ENCODE peak calls at places on chromosomes 6 and 20, in five cellular contexts. One of them, this sample, is unnamed. For H3K4me1, the result is how much of the 10 kb centered on the place peaks cover.

GRCh38 chr20:45087814-45088213 is 13.1 kb downstream of the KCNS1 start:
- DNase-seq in heart right ventricle: no peak
- DNase-seq in endodermal cell: no peak
- DNase-seq in A549: no peak
- DNase-seq in lung: no peak
- DNase-seq in this sample: no peak

GRCh38 chr20:22717466-22717865 is 133.1 kb upstream of the FOXA2 start:
- DNase-seq in heart right ventricle: peak
- DNase-seq in endodermal cell: no peak
- DNase-seq in A549: peak
- DNase-seq in lung: peak
- DNase-seq in this sample: no peak

GRCh38 chr6:135853986-135854385 is 2.5 kb downstream of the PDE7B start:
- DNase-seq in heart right ventricle: no peak
- DNase-seq in endodermal cell: no peak
- DNase-seq in A549: no peak
- DNase-seq in lung: no peak
- DNase-seq in this sample: no peak

GRCh38 chr20:33835773-33836172 is 24.6 kb downstream of the CHMP4B start:
- DNase-seq in heart right ventricle: no peak
- DNase-seq in endodermal cell: no peak
- DNase-seq in A549: no peak
- DNase-seq in lung: peak
- DNase-seq in this sample: no peak

GRCh38 chr20:13029687-13030510 is 21.1 kb downstream of the SPTLC3 start:
- DNase-seq in heart right ventricle: no peak
- DNase-seq in endodermal cell: peak
- DNase-seq in A549: peak
- DNase-seq in lung: peak
- DNase-seq in this sample: peak

GRCh38 chr20:51533291-51534172 is 9.0 kb downstream of the NFATC2 start:
- DNase-seq in heart right ventricle: no peak
- DNase-seq in endodermal cell: no peak
- DNase-seq in A549: no peak
- DNase-seq in lung: no peak
- DNase-seq in this sample: no peak

GRCh38 chr6:165439928-165440554 is 130.6 kb upstream of the C6orf118 start:
- DNase-seq in heart right ventricle: no peak
- DNase-seq in endodermal cell: no peak
- DNase-seq in A549: peak
- DNase-seq in lung: no peak
- DNase-seq in this sample: no peak

GRCh38 chr6:157224178-157224956 is 99.0 kb downstream of the TMEM242 start:
- DNase-seq in heart right ventricle: no peak
- DNase-seq in endodermal cell: no peak
- DNase-seq in A549: no peak
- DNase-seq in lung: no peak
- DNase-seq in this sample: no peak

GRCh38 chr20:6700563-6701328 is 66.7 kb upstream of the BMP2 start:
- DNase-seq in heart right ventricle: peak
- DNase-seq in endodermal cell: no peak
- DNase-seq in A549: no peak
- DNase-seq in lung: no peak
- DNase-seq in this sample: peak

GRCh38 chr6:34157851-34158250 is 12.0 kb upstream of the GRM4 start:
- DNase-seq in heart right ventricle: no peak
- DNase-seq in endodermal cell: no peak
- DNase-seq in A549: no peak
- DNase-seq in lung: no peak
- DNase-seq in this sample: no peak

GRCh38 chr6:13508711-13509705 is 21.6 kb upstream of the GFOD1 start:
- DNase-seq in heart right ventricle: no peak
- DNase-seq in endodermal cell: no peak
- DNase-seq in A549: no peak
- DNase-seq in lung: no peak
- DNase-seq in this sample: no peak

GRCh38 chr20:50977066-50978045 is 18.7 kb downstream of the MOCS3 start:
- DNase-seq in heart right ventricle: no peak
- DNase-seq in endodermal cell: no peak
- DNase-seq in A549: no peak
- DNase-seq in lung: no peak
- DNase-seq in this sample: no peak

GRCh38 chr6:82914511-82914910 is 151.1 kb downstream of the UBE3D start:
- DNase-seq in heart right ventricle: no peak
- DNase-seq in endodermal cell: no peak
- DNase-seq in A549: no peak
- DNase-seq in lung: no peak
- DNase-seq in this sample: no peak

GRCh38 chr6:150867117-150867516 is 1.6 kb downstream of the MTHFD1L start:
- DNase-seq in heart right ventricle: no peak
- DNase-seq in endodermal cell: no peak
- DNase-seq in A549: no peak
- DNase-seq in lung: no peak
- DNase-seq in this sample: no peak
- H3K4me3 ChIP-seq in heart right ventricle: peak
- H3K4me3 ChIP-seq in endodermal cell: peak
- H3K4me3 ChIP-seq in A549: peak
- H3K4me3 ChIP-seq in lung: peak
- H3K4me3 ChIP-seq in this sample: peak

GRCh38 chr6:108658174-108658573 is 97.5 kb downstream of the FOXO3 start:
- DNase-seq in heart right ventricle: no peak
- DNase-seq in endodermal cell: no peak
- DNase-seq in A549: no peak
- DNase-seq in lung: no peak
- DNase-seq in this sample: no peak

GRCh38 chr6:108656834-108657233 is 96.1 kb downstream of the FOXO3 start:
- DNase-seq in heart right ventricle: no peak
- DNase-seq in endodermal cell: no peak
- DNase-seq in A549: no peak
- DNase-seq in lung: no peak
- DNase-seq in this sample: no peak

GRCh38 chr6:108654465-108655106 is 93.9 kb downstream of the FOXO3 start:
- DNase-seq in heart right ventricle: no peak
- DNase-seq in endodermal cell: no peak
- DNase-seq in A549: no peak
- DNase-seq in lung: no peak
- DNase-seq in this sample: no peak

GRCh38 chr6:108653864-108654402 is 93.2 kb downstream of the FOXO3 start:
- DNase-seq in heart right ventricle: peak
- DNase-seq in endodermal cell: no peak
- DNase-seq in A549: no peak
- DNase-seq in lung: peak
- DNase-seq in this sample: peak

DNA sequence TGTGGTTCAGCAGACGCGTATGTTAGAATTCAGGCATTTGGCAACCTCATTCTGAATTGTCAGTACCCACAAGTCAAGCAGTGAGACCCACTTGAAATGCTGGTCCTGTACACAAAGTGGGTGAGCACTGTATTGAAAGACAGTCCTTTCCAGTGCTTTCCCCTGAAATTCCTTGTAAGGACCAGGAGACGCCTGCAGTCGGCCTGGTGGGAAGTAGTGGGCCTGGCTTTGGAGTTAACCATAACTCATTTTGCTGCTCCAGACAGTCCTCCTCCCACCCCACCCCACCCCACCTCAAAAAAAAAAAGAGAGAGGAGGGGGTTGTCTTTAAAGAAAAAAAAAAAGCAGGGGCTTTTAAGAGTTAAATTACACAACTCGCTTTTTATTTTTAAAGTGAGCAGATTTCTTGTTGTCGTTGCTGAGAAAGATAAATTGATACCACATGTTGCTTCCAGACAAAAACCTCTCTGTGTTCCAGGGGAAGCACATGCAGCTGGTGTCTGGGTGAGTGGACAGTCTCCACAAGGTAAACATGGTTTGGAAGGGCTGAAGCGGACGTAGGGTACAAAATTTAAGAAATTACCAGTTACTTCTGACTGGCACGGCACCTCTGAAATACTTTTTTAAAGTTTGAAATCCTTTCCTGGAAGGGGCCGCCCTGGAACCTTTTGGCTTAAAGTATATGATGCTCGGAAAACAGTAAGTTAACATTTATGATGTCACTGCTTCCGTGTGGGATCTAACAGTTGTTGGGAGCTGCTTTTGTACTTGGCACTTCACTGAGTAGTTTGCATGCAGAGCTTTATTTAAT is 95.3 kb downstream of the FOXO3 start:
- DNase-seq in heart right ventricle: peak
- DNase-seq in endodermal cell: no peak
- DNase-seq in A549: no peak
- DNase-seq in lung: no peak
- DNase-seq in this sample: no peak
- H3K27ac ChIP-seq in heart right ventricle: peak
- H3K27ac ChIP-seq in endodermal cell: peak
- H3K27ac ChIP-seq in A549: no peak
- H3K27ac ChIP-seq in lung: peak
- H3K27ac ChIP-seq in this sample: peak

DNA sequence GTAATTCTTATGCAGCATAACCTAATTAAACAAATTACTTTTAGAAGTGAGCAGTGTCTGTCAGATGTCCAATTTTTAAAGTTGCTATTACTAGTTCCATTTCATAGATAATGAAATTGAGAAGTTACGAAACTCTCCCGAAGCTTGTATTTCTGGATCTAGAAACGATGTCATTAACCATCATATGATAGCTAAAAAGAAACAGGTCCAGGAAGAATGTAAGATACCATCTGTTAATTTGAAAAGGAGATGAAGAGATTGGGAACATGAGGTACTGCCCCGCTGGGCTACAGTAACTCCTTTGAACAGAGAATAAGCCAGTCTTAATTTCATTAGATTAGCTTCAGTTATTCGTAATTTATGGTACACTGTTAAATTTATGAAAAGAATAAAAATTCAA is 47.5 kb upstream of the TMX4 start:
- DNase-seq in heart right ventricle: no peak
- DNase-seq in endodermal cell: no peak
- DNase-seq in A549: no peak
- DNase-seq in lung: no peak
- DNase-seq in this sample: no peak
- H3K4me1 ChIP-seq in heart right ventricle: under half
- H3K4me1 ChIP-seq in endodermal cell: under half
- H3K4me1 ChIP-seq in A549: under half
- H3K4me1 ChIP-seq in lung: under half
- H3K4me1 ChIP-seq in this sample: under half

DNA sequence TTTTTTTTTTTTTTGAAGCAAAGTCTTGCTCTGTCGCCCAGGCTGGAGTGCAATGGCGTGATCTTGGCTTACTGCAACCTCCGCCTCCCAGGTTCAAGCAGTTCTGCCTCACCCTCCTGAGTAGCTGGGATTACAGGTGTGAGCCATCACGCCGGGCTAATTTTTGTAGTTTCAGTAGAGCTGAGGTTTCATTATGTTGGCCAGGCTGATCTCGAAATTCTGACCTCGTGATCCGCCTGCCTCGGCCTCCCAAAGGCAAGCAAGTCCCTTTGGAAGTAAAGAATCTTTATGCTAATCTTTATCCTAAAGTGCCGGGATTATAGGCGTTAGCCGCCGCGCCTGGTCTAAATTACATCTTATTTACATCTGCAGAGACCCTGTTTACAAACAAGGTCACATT is 1.5 kb downstream of the PSMG4 start:
- DNase-seq in heart right ventricle: no peak
- DNase-seq in endodermal cell: no peak
- DNase-seq in A549: no peak
- DNase-seq in lung: no peak
- DNase-seq in this sample: no peak
- H3K4me3 ChIP-seq in heart right ventricle: peak
- H3K4me3 ChIP-seq in endodermal cell: no peak
- H3K4me3 ChIP-seq in A549: no peak
- H3K4me3 ChIP-seq in lung: no peak
- H3K4me3 ChIP-seq in this sample: no peak

GRCh38 chr20:38373231-38373867 is 27.1 kb downstream of the LBP start:
- DNase-seq in heart right ventricle: peak
- DNase-seq in endodermal cell: no peak
- DNase-seq in A549: no peak
- DNase-seq in lung: no peak
- DNase-seq in this sample: peak
- H3K27ac ChIP-seq in heart right ventricle: peak
- H3K27ac ChIP-seq in endodermal cell: no peak
- H3K27ac ChIP-seq in A549: no peak
- H3K27ac ChIP-seq in lung: no peak
- H3K27ac ChIP-seq in this sample: no peak

GRCh38 chr6:98633886-98634285 is 200.5 kb upstream of the POU3F2 start:
- DNase-seq in heart right ventricle: no peak
- DNase-seq in endodermal cell: no peak
- DNase-seq in A549: no peak
- DNase-seq in lung: no peak
- DNase-seq in this sample: no peak

GRCh38 chr6:98639236-98639635 is 195.1 kb upstream of the POU3F2 start:
- DNase-seq in heart right ventricle: no peak
- DNase-seq in endodermal cell: no peak
- DNase-seq in A549: no peak
- DNase-seq in lung: no peak
- DNase-seq in this sample: no peak

GRCh38 chr6:98634569-98634968 is 199.8 kb upstream of the POU3F2 start:
- DNase-seq in heart right ventricle: no peak
- DNase-seq in endodermal cell: peak
- DNase-seq in A549: no peak
- DNase-seq in lung: no peak
- DNase-seq in this sample: no peak

GRCh38 chr6:98641929-98642328 is 192.4 kb upstream of the POU3F2 start:
- DNase-seq in heart right ventricle: no peak
- DNase-seq in endodermal cell: no peak
- DNase-seq in A549: no peak
- DNase-seq in lung: no peak
- DNase-seq in this sample: no peak

DNA sequence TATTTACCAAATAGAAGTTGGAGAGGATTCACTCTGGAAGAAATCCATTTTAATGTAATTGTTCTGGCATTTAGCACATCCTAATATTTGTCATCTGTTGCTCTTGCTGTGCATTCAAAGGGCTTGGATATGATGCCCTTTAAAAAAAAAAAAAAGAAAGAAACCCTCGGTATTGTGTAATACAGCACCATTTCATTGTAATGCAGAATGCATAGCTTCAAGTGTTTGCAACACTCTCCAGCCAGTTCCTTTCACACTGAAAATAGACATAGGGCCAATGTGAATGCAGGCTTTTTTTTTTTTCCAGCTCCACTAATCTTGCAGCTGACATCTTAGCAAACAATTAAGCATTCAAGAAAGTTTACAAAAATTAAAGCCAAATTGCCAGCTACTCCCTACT is 197.4 kb upstream of the POU3F2 start:
- DNase-seq in heart right ventricle: no peak
- DNase-seq in endodermal cell: no peak
- DNase-seq in A549: no peak
- DNase-seq in lung: no peak
- DNase-seq in this sample: no peak
- H3K4me1 ChIP-seq in heart right ventricle: under half
- H3K4me1 ChIP-seq in endodermal cell: under half
- H3K4me1 ChIP-seq in A549: under half
- H3K4me1 ChIP-seq in lung: under half
- H3K4me1 ChIP-seq in this sample: under half

GRCh38 chr6:122323361-122323760 is 76.1 kb upstream of the HSF2 start:
- DNase-seq in heart right ventricle: no peak
- DNase-seq in endodermal cell: no peak
- DNase-seq in A549: no peak
- DNase-seq in lung: no peak
- DNase-seq in this sample: no peak

GRCh38 chr6:122322824-122323223 is 76.6 kb upstream of the HSF2 start:
- DNase-seq in heart right ventricle: no peak
- DNase-seq in endodermal cell: no peak
- DNase-seq in A549: no peak
- DNase-seq in lung: no peak
- DNase-seq in this sample: no peak
- H3K4me3 ChIP-seq in heart right ventricle: peak
- H3K4me3 ChIP-seq in endodermal cell: no peak
- H3K4me3 ChIP-seq in A549: no peak
- H3K4me3 ChIP-seq in lung: no peak
- H3K4me3 ChIP-seq in this sample: peak

This sample was measured in tibial nerve.